ENCODE peak calls at places on chromosomes 2 and 18, in four cellular contexts. W, S, N and C are unnamed samples. For H3K4me1, the result is how much of the 10 kb centered on the place peaks cover.

GRCh38 chr2:22143840-22144239 is 1020.1 kb downstream of the TDRD15 start:
- DNase-seq in S (no peak), N (no peak), W (no peak), C (no peak)

GRCh38 chr2:66851449-66851872 is 416.5 kb downstream of the MEIS1 start:
- DNase-seq in W (peak), N (no peak), S (no peak), C (no peak)

GRCh38 chr2:99863236-99863913 is 279.0 kb downstream of the AFF3 start:
- DNase-seq in W (no peak), S (no peak), N (no peak), C (no peak)

GRCh38 chr2:102514061-102514785 is 41.2 kb downstream of the SLC9A4 start:
- DNase-seq in N (no peak), S (peak), W (no peak), C (no peak)

GRCh38 chr2:78977661-78978145 is 47.8 kb upstream of the REG3G start:
- DNase-seq in S (no peak), W (no peak), N (no peak), C (no peak)

GRCh38 chr2:7026740-7027139 is 109.5 kb downstream of the RNF144A start:
- DNase-seq in S (no peak), W (no peak), N (no peak), C (no peak)

GRCh38 chr2:74719066-74719465 is 65.0 kb downstream of the SEMA4F start:
- DNase-seq in N (no peak), S (no peak), W (no peak), C (no peak)

GRCh38 chr2:94960751-94961150 is 64.8 kb upstream of the MAL start:
- DNase-seq in W (no peak), S (no peak), N (no peak), C (no peak)

GRCh38 chr2:10709290-10709939 is 12.0 kb upstream of the ATP6V1C2 start:
- DNase-seq in N (no peak), S (no peak), W (peak), C (no peak)

GRCh38 chr18:49612515-49613033 is 50.7 kb downstream of the LIPG start:
- DNase-seq in N (no peak), W (no peak), S (no peak), C (no peak)

GRCh38 chr18:63899206-63899605 is 8.6 kb upstream of the SERPINB10 start:
- DNase-seq in W (no peak), N (no peak), S (no peak), C (no peak)

GRCh38 chr18:335741-336140 is 67.9 kb upstream of the THOC1 start:
- DNase-seq in W (no peak), N (no peak), S (no peak), C (no peak)

GRCh38 chr18:336753-337152 is 68.9 kb upstream of the THOC1 start:
- DNase-seq in W (no peak), N (no peak), S (no peak), C (no peak)

GRCh38 chr18:334575-335132 is 66.8 kb upstream of the THOC1 start:
- DNase-seq in S (no peak), N (no peak), W (no peak), C (no peak)

GRCh38 chr18:341102-341501 is 73.3 kb upstream of the THOC1 start:
- DNase-seq in S (no peak), N (no peak), W (no peak), C (no peak)

GRCh38 chr18:340044-340443 is 72.2 kb upstream of the THOC1 start:
- DNase-seq in N (no peak), S (no peak), W (no peak), C (no peak)
- TF ChIP-seq POLR2AphosphoS5 in N (no peak), S (no peak), W (no peak), C (no peak)

DNA sequence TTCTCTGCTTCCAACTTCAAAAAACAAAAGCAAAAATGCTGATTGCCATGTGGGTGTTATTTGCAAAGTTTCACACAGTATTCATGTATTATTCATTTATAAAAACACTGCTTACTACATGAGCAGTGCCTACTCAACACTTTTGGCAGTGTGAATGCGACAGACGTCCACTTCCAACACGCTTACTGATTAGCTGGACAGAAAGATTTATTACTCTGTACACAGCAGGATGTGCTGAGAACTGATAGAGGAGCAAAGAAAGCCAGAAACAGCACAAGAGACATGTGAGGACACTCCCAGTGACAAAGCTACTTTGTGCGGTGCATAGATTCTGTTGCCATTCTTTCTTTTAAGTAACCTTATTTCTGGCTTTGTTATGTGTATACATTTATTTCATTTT is 258.7 kb downstream of the DLGAP1 start:
- DNase-seq in N (no peak), S (no peak), W (no peak), C (no peak)
- H3K4me1 ChIP-seq in N (under half), S (under half), W (under half), C (under half)

GRCh38 chr2:231612199-231613053 is 19.8 kb downstream of the TEX44 start:
- DNase-seq in S (peak), N (peak), W (peak), C (peak)

GRCh38 chr2:231615058-231615671 is 22.5 kb downstream of the TEX44 start:
- DNase-seq in W (peak), S (no peak), N (no peak), C (no peak)

GRCh38 chr2:231613054-231613654 is 20.5 kb downstream of the TEX44 start:
- DNase-seq in S (no peak), W (no peak), N (no peak), C (no peak)

GRCh38 chr2:231613655-231614558 is 21.2 kb downstream of the TEX44 start:
- DNase-seq in W (peak), S (peak), N (peak), C (peak)

GRCh38 chr2:231614559-231615057 is 21.9 kb downstream of the TEX44 start:
- DNase-seq in S (peak), N (no peak), W (no peak), C (no peak)
- TF ChIP-seq POLR2AphosphoS5 in S (no peak), N (peak), W (peak), C (no peak)

GRCh38 chr2:18825856-18826255 is 236.5 kb upstream of the NT5C1B start:
- DNase-seq in W (no peak), N (no peak), S (no peak), C (no peak)

GRCh38 chr2:18830962-18831361 is 241.6 kb upstream of the NT5C1B start:
- DNase-seq in N (no peak), W (no peak), S (no peak), C (no peak)

GRCh38 chr2:18829331-18829902 is 240.0 kb upstream of the NT5C1B start:
- DNase-seq in N (no peak), W (no peak), S (no peak), C (no peak)

GRCh38 chr2:18829976-18830375 is 240.6 kb upstream of the NT5C1B start:
- DNase-seq in N (no peak), S (no peak), W (no peak), C (no peak)

GRCh38 chr2:18828296-18828695 is 238.9 kb upstream of the NT5C1B start:
- DNase-seq in N (no peak), S (no peak), W (no peak), C (no peak)
- H3K4me1 ChIP-seq in N (under half), S (under half), W (under half), C (under half)

GRCh38 chr2:197198890-197199289 is 111.7 kb downstream of the ANKRD44 start:
- DNase-seq in S (peak), N (no peak), W (peak), C (no peak)
- TF ChIP-seq POLR2AphosphoS5 in S (no peak), N (no peak), W (peak), C (no peak)

DNA sequence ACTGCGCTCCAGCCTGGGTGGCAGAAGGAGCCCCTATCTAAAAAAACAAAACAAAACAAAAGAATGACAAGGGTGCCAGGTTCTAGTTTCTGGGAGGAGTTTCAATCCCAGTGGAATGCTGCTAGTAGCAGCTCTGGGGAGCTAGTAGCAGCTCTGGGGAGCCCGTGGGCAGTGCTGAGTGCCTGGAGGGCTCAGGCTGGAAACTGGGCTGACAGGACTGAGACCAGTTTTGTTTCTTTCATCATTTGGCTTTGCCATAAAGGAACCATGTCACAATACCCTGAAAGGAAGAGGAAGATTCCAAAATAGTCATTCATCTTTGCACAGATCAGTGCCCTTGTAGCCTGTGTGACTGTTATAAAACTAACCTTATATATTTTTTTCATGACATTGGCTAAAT is 10.6 kb downstream of the MFSD6 start:
- DNase-seq in S (no peak), W (no peak), N (no peak), C (no peak)
- H3K4me1 ChIP-seq in S (under half), W (under half), N (half or more), C (under half)

GRCh38 chr2:177239934-177240600 is 24.5 kb downstream of the NFE2L2 start:
- DNase-seq in W (peak), N (no peak), S (peak), C (peak)
- TF ChIP-seq POLR2AphosphoS5 in W (peak), N (peak), S (no peak), C (peak)